ENCODE peak calls at places on chromosomes 1 and 21, in six cellular contexts. One of them, this sample, is unnamed.

GRCh38 chr1:119475866-119476439 is 31.1 kb upstream of the HSD3B1 start:
- DNase-seq in AML-193: no peak
- DNase-seq in left ventricle myocardium superior: peak
- DNase-seq in T-helper 2 cell: no peak
- DNase-seq in MM.1S: peak
- DNase-seq in MCF 10A: peak
- DNase-seq in this sample: peak

GRCh38 chr21:21003701-21004100 is 5.5 kb downstream of the NCAM2 start:
- DNase-seq in T-helper 2 cell: no peak
- DNase-seq in MCF 10A: peak
- DNase-seq in left ventricle myocardium superior: no peak
- DNase-seq in MM.1S: peak
- DNase-seq in AML-193: peak
- DNase-seq in this sample: no peak

GRCh38 chr21:38911523-38912354 is 106.0 kb downstream of the ETS2 start:
- DNase-seq in left ventricle myocardium superior: no peak
- DNase-seq in MM.1S: no peak
- DNase-seq in MCF 10A: peak
- DNase-seq in T-helper 2 cell: no peak
- DNase-seq in AML-193: no peak
- DNase-seq in this sample: no peak

GRCh38 chr21:38817371-38818335 is 11.9 kb downstream of the ETS2 start:
- DNase-seq in T-helper 2 cell: no peak
- DNase-seq in MM.1S: no peak
- DNase-seq in AML-193: no peak
- DNase-seq in left ventricle myocardium superior: no peak
- DNase-seq in MCF 10A: peak
- DNase-seq in this sample: no peak

GRCh38 chr1:168628807-168629206 is 52.4 kb downstream of the XCL1 start:
- DNase-seq in AML-193: no peak
- DNase-seq in MM.1S: no peak
- DNase-seq in MCF 10A: peak
- DNase-seq in left ventricle myocardium superior: no peak
- DNase-seq in T-helper 2 cell: no peak
- DNase-seq in this sample: no peak

GRCh38 chr21:36059823-36060158 is 535 bp downstream of the SETD4 start:
- DNase-seq in T-helper 2 cell: no peak
- DNase-seq in MM.1S: no peak
- DNase-seq in left ventricle myocardium superior: no peak
- DNase-seq in MCF 10A: no peak
- DNase-seq in AML-193: no peak
- DNase-seq in this sample: peak

GRCh38 chr1:77421504-77422233 is 139.8 kb downstream of the AK5 start:
- DNase-seq in MCF 10A: no peak
- DNase-seq in AML-193: no peak
- DNase-seq in MM.1S: peak
- DNase-seq in left ventricle myocardium superior: no peak
- DNase-seq in T-helper 2 cell: no peak
- DNase-seq in this sample: no peak

GRCh38 chr21:38831526-38832467 is 26.1 kb downstream of the ETS2 start:
- DNase-seq in T-helper 2 cell: no peak
- DNase-seq in left ventricle myocardium superior: peak
- DNase-seq in MCF 10A: peak
- DNase-seq in AML-193: peak
- DNase-seq in MM.1S: peak
- DNase-seq in this sample: no peak

GRCh38 chr1:212309967-212310366 is 24.8 kb downstream of the PPP2R5A start:
- DNase-seq in MM.1S: no peak
- DNase-seq in MCF 10A: no peak
- DNase-seq in left ventricle myocardium superior: no peak
- DNase-seq in AML-193: no peak
- DNase-seq in T-helper 2 cell: no peak
- DNase-seq in this sample: no peak

GRCh38 chr1:114956570-114956969 is 73.1 kb upstream of the TSHB start:
- DNase-seq in MCF 10A: peak
- DNase-seq in AML-193: no peak
- DNase-seq in MM.1S: peak
- DNase-seq in T-helper 2 cell: no peak
- DNase-seq in left ventricle myocardium superior: no peak
- DNase-seq in this sample: no peak

GRCh38 chr1:203522237-203522636 is 28.3 kb downstream of the OPTC start:
- DNase-seq in AML-193: no peak
- DNase-seq in left ventricle myocardium superior: no peak
- DNase-seq in T-helper 2 cell: no peak
- DNase-seq in MCF 10A: no peak
- DNase-seq in MM.1S: no peak
- DNase-seq in this sample: no peak

This sample was measured in heart left ventricle.